ENCODE peak calls at places on chromosomes 12 and 14, in six cellular contexts. W, L, V, N, S and Q are unnamed samples.

GRCh38 chr12:110109037-110109836 is 14.9 kb upstream of the IFT81 start:
- DNase-seq in W (peak; percentile 86), L (peak; percentile 49), V (peak; percentile 77), N (peak; percentile 98), S (peak; percentile 100), Q (peak; percentile 45)

GRCh38 chr12:124488520-124488919 is 78.9 kb downstream of the NCOR2 start:
- DNase-seq in W (peak; percentile 19), L (no peak), V (no peak), N (no peak), S (no peak), Q (no peak)

GRCh38 chr12:120121766-120122293 is 5.3 kb upstream of the RAB35 start:
- DNase-seq in W (no peak), L (no peak), V (no peak), N (no peak), S (no peak), Q (no peak)

GRCh38 chr12:49227701-49228100 is 37.2 kb upstream of the TUBA1C start:
- DNase-seq in W (no peak), L (no peak), V (no peak), N (no peak), S (no peak), Q (no peak)

GRCh38 chr14:61147898-61148549 is 133.1 kb downstream of the TMEM30B start:
- DNase-seq in W (peak; percentile 79), L (peak; percentile 19), V (no peak), N (peak; percentile 70), S (peak; percentile 100), Q (no peak)

GRCh38 chr12:131205534-131205933 is 251.8 kb downstream of the ADGRD1 start:
- DNase-seq in W (no peak), L (no peak), V (no peak), N (no peak), S (no peak), Q (no peak)

GRCh38 chr12:91777268-91777997 is 368.2 kb downstream of the BTG1 start:
- DNase-seq in W (no peak), L (no peak), V (no peak), N (no peak), S (peak; percentile 46), Q (peak; percentile 79)

GRCh38 chr12:88590851-88591250 is 10.6 kb upstream of the KITLG start:
- DNase-seq in W (no peak), L (no peak), V (no peak), N (no peak), S (peak; percentile 54), Q (no peak)

GRCh38 chr12:64171715-64172114 is 50.4 kb downstream of the KICS2 start:
- DNase-seq in W (no peak), L (no peak), V (no peak), N (no peak), S (peak; percentile 87), Q (peak; percentile 61)

GRCh38 chr14:35335388-35336092 is 43.4 kb downstream of the PSMA6 start:
- DNase-seq in W (peak; percentile 53), L (no peak), V (peak; percentile 87), N (peak; percentile 77), S (no peak), Q (no peak)

GRCh38 chr14:81268016-81268416 is 47.3 kb upstream of the GTF2A1 start:
- DNase-seq in W (no peak), L (peak; percentile 33), V (no peak), N (no peak), S (peak; percentile 12), Q (peak; percentile 65)

GRCh38 chr12:101110856-101111255 is 99.2 kb downstream of the SLC5A8 start:
- DNase-seq in W (no peak), L (no peak), V (no peak), N (no peak), S (no peak), Q (no peak)

GRCh38 chr12:56775638-56776037 is 12.5 kb downstream of the HSD17B6 start:
- DNase-seq in W (no peak), L (no peak), V (no peak), N (no peak), S (no peak), Q (no peak)

GRCh38 chr14:74015178-74015577 is 3.9 kb downstream of the ENTPD5 start:
- DNase-seq in W (no peak), L (no peak), V (no peak), N (no peak), S (no peak), Q (no peak)

GRCh38 chr14:23115918-23116317 is 3.1 kb downstream of the CEBPE start:
- DNase-seq in W (no peak), L (no peak), V (no peak), N (no peak), S (no peak), Q (no peak)

GRCh38 chr12:56768424-56768823 is 5.3 kb downstream of the HSD17B6 start:
- DNase-seq in W (no peak), L (no peak), V (no peak), N (no peak), S (no peak), Q (no peak)

GRCh38 chr14:30974628-30975027 is 50.8 kb upstream of the AP4S1 start:
- DNase-seq in W (no peak), L (no peak), V (no peak), N (no peak), S (peak; percentile 38), Q (no peak)

GRCh38 chr12:116959845-116960514 is 49.2 kb downstream of the FBXW8 start:
- DNase-seq in W (no peak), L (no peak), V (no peak), N (no peak), S (peak; percentile 34), Q (peak; percentile 11)

GRCh38 chr14:74965770-74966153 is 10.4 kb upstream of the PGF start:
- DNase-seq in W (no peak), L (no peak), V (no peak), N (peak; percentile 17), S (peak; percentile 66), Q (peak; percentile 98)

GRCh38 chr14:51447411-51447810 is 204.3 kb upstream of the FRMD6 start:
- DNase-seq in W (no peak), L (no peak), V (no peak), N (no peak), S (no peak), Q (no peak)

GRCh38 chr12:23585156-23585781 is 364.2 kb downstream of the SOX5 start:
- DNase-seq in W (no peak), L (peak; percentile 58), V (no peak), N (no peak), S (no peak), Q (no peak)

GRCh38 chr14:78227466-78228077 is 57.4 kb downstream of the NRXN3 start:
- DNase-seq in W (no peak), L (peak; percentile 55), V (no peak), N (no peak), S (no peak), Q (peak; percentile 83)

GRCh38 chr12:93429448-93429847 is 12.3 kb downstream of the UBE2N start:
- DNase-seq in W (no peak), L (no peak), V (no peak), N (no peak), S (no peak), Q (peak; percentile 47)
- H3K4me1 ChIP-seq in W (peaks cover 87% of the 10 kb centered on the region), L (peaks cover 28% of the 10 kb centered on the region), V (peaks cover 80% of the 10 kb centered on the region), N (peaks cover 50% of the 10 kb centered on the region), S (peaks cover 8% of the 10 kb centered on the region), Q (peaks cover 18% of the 10 kb centered on the region)

GRCh38 chr12:111954974-111955373 is 58.0 kb downstream of the TMEM116 start:
- DNase-seq in W (no peak), L (no peak), V (no peak), N (no peak), S (no peak), Q (no peak)
- TF ChIP-seq CTCF in W (no peak), L (no peak), V (no peak), N (no peak), S (no peak), Q (no peak)

GRCh38 chr12:1592444-1593231 is 1.7 kb downstream of the FBXL14 start:
- DNase-seq in W (no peak), L (peak; percentile 72), V (no peak), N (peak; percentile 65), S (peak; percentile 69), Q (no peak)
- H3K4me1 ChIP-seq in W (peaks cover 55% of the 10 kb centered on the region), L (peaks cover 43% of the 10 kb centered on the region), V (peaks cover 73% of the 10 kb centered on the region), N (peaks cover 46% of the 10 kb centered on the region), S (peaks cover 21% of the 10 kb centered on the region), Q (peaks cover 26% of the 10 kb centered on the region)

DNA sequence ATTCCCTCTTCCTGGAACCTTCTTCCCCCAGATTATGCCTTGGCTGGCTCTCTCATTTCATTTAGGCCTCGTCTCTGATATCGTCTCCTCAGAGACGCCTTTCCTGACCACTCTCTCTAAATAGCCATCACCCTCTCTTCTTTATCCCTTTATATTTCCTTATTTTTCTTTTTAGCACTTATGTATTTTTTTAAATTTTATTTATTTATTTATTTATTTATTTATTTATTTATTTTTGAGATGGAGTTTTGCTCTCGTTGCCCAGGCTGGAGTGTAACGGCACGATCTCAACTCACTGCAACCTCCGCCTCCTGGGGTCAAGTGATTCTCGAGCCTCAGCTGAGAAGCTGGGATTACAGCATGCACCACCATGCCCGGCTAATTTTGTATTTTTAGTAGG is 8.1 kb upstream of the ATP5MC2 start:
- DNase-seq in W (no peak), L (no peak), V (no peak), N (no peak), S (no peak), Q (no peak)
- TF ChIP-seq CTCF in W (no peak), L (no peak), V (no peak), N (no peak), S (no peak), Q (no peak)

GRCh38 chr14:104735830-104736642 is 12.0 kb downstream of the ADSS1 start:
- DNase-seq in W (peak; percentile 91), L (no peak), V (peak; percentile 87), N (peak; percentile 92), S (no peak), Q (no peak)

GRCh38 chr14:104732931-104733681 is 9.1 kb downstream of the ADSS1 start:
- DNase-seq in W (no peak), L (no peak), V (peak; percentile 60), N (no peak), S (no peak), Q (peak; percentile 40)

GRCh38 chr14:104734051-104734587 is 10.1 kb downstream of the ADSS1 start:
- DNase-seq in W (no peak), L (no peak), V (no peak), N (no peak), S (no peak), Q (no peak)

GRCh38 chr14:104734991-104735779 is 11.2 kb downstream of the ADSS1 start:
- DNase-seq in W (peak; percentile 65), L (no peak), V (no peak), N (no peak), S (no peak), Q (no peak)

GRCh38 chr14:104734601-104734990 is 10.6 kb downstream of the ADSS1 start:
- DNase-seq in W (no peak), L (no peak), V (no peak), N (no peak), S (no peak), Q (no peak)
- H3K4me1 ChIP-seq in W (peaks cover 76% of the 10 kb centered on the region), L (no peaks in the 10 kb centered on the region), V (peaks cover 62% of the 10 kb centered on the region), N (peaks cover 20% of the 10 kb centered on the region), S (peaks cover 5% of the 10 kb centered on the region), Q (no peaks in the 10 kb centered on the region)

DNA sequence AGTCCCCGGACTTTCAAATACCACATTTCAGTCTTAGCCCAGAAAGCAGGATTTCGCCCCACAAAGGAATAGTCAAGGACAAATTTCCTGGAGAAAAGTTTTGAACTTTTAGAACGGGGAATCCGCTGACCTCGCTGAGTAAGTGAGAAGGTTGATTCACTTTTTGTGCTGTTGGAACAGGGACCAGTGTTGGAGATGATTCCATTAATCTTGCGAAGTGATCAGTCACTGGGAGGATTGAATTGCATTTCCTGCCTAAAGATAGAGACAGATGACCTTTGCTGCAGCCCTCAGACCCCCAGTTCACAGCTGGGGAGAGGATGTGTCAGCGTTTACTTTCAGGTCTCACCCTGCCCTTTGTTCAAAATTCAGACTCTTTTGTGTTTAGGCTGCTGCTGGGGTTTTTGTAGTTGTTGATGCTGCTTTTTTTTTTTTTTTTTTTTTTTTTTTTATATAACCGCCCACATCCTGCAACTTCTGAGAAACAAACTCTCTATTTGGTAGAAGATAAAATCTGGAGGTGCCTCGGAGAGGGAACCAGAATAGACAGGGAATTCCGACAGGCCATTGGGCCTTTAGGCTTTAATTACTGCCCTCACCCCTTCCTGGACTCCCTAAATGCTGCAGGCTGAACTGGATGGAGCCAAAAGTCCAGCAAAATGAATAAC is 9.8 kb upstream of the KDM2B start:
- DNase-seq in W (peak; percentile 20), L (peak; percentile 37), V (no peak), N (no peak), S (peak; percentile 71), Q (no peak)
- TF ChIP-seq CTCF in W (no peak), L (no peak), V (no peak), N (no peak), S (no peak), Q (no peak)